ENCODE peak calls at places on chromosomes 3 and 15, in four cellular contexts. One of them, this sample, is unnamed.

GRCh38 chr15:67085237-67085817 is 19.9 kb downstream of the SMAD3 start:
- DNase-seq in ACHN: no peak
- DNase-seq in T-helper 17 cell: no peak
- DNase-seq in activated T-cell treated with anti-CD3 and anti-CD28 coated beads for 1 hour: no peak
- DNase-seq in this sample: no peak

GRCh38 chr3:121995190-121996137 is 26.6 kb downstream of the ILDR1 start:
- DNase-seq in activated T-cell treated with anti-CD3 and anti-CD28 coated beads for 1 hour: no peak
- DNase-seq in ACHN: peak; percentile 30
- DNase-seq in T-helper 17 cell: no peak
- DNase-seq in this sample: no peak

GRCh38 chr3:59573911-59574310 is 524.1 kb upstream of the CFAP20DC start:
- DNase-seq in ACHN: no peak
- DNase-seq in T-helper 17 cell: no peak
- DNase-seq in activated T-cell treated with anti-CD3 and anti-CD28 coated beads for 1 hour: no peak
- DNase-seq in this sample: no peak

GRCh38 chr3:40837300-40837699 is 312.5 kb downstream of the ZNF621 start:
- DNase-seq in ACHN: no peak
- DNase-seq in T-helper 17 cell: no peak
- DNase-seq in activated T-cell treated with anti-CD3 and anti-CD28 coated beads for 1 hour: no peak
- DNase-seq in this sample: no peak

GRCh38 chr3:170714562-170715535 is 129.0 kb upstream of the SLC7A14 start:
- DNase-seq in T-helper 17 cell: no peak
- DNase-seq in ACHN: no peak
- DNase-seq in activated T-cell treated with anti-CD3 and anti-CD28 coated beads for 1 hour: no peak
- DNase-seq in this sample: no peak

GRCh38 chr3:123286308-123287023 is 84.7 kb downstream of the SEC22A start:
- DNase-seq in ACHN: peak; percentile 72
- DNase-seq in T-helper 17 cell: no peak
- DNase-seq in activated T-cell treated with anti-CD3 and anti-CD28 coated beads for 1 hour: no peak
- DNase-seq in this sample: no peak

GRCh38 chr3:89851974-89852621 is 744.7 kb downstream of the EPHA3 start:
- DNase-seq in T-helper 17 cell: no peak
- DNase-seq in ACHN: peak; percentile 33
- DNase-seq in activated T-cell treated with anti-CD3 and anti-CD28 coated beads for 1 hour: no peak
- DNase-seq in this sample: no peak

GRCh38 chr3:50606596-50606995 is 5.0 kb downstream of the CISH start:
- DNase-seq in T-helper 17 cell: no peak
- DNase-seq in ACHN: no peak
- DNase-seq in activated T-cell treated with anti-CD3 and anti-CD28 coated beads for 1 hour: no peak
- DNase-seq in this sample: no peak

GRCh38 chr3:190425833-190426232 is 23.9 kb downstream of the TMEM207 start:
- DNase-seq in ACHN: no peak
- DNase-seq in T-helper 17 cell: no peak
- DNase-seq in activated T-cell treated with anti-CD3 and anti-CD28 coated beads for 1 hour: no peak
- DNase-seq in this sample: no peak

GRCh38 chr3:105752791-105753415 is 115.9 kb downstream of the CBLB start:
- DNase-seq in ACHN: no peak
- DNase-seq in T-helper 17 cell: peak; percentile 27
- DNase-seq in activated T-cell treated with anti-CD3 and anti-CD28 coated beads for 1 hour: peak; percentile 12
- DNase-seq in this sample: peak; percentile 39

GRCh38 chr3:122680381-122681293 is at the start of gene PARP14:
- DNase-seq in activated T-cell treated with anti-CD3 and anti-CD28 coated beads for 1 hour: peak; percentile 40
- DNase-seq in T-helper 17 cell: peak; percentile 56
- DNase-seq in ACHN: peak; percentile 83
- DNase-seq in this sample: peak; percentile 52

GRCh38 chr3:187318819-187319616 is 27.5 kb upstream of the MASP1 start:
- DNase-seq in ACHN: peak; percentile 47
- DNase-seq in T-helper 17 cell: peak; percentile 12
- DNase-seq in activated T-cell treated with anti-CD3 and anti-CD28 coated beads for 1 hour: peak; percentile 8
- DNase-seq in this sample: peak; percentile 19

GRCh38 chr15:31456329-31457060 is 129.9 kb downstream of the KLF13 start:
- DNase-seq in ACHN: no peak
- DNase-seq in T-helper 17 cell: no peak
- DNase-seq in activated T-cell treated with anti-CD3 and anti-CD28 coated beads for 1 hour: no peak
- DNase-seq in this sample: no peak

GRCh38 chr15:33094336-33094735 is 100.2 kb downstream of the FMN1 start:
- DNase-seq in ACHN: no peak
- DNase-seq in T-helper 17 cell: no peak
- DNase-seq in activated T-cell treated with anti-CD3 and anti-CD28 coated beads for 1 hour: no peak
- DNase-seq in this sample: no peak

GRCh38 chr15:31839388-31839787 is 190.9 kb upstream of the CHRNA7 start:
- DNase-seq in ACHN: no peak
- DNase-seq in T-helper 17 cell: no peak
- DNase-seq in activated T-cell treated with anti-CD3 and anti-CD28 coated beads for 1 hour: no peak
- DNase-seq in this sample: no peak

GRCh38 chr3:49422379-49423248 is at the start of gene AMT:
- DNase-seq in ACHN: no peak
- DNase-seq in T-helper 17 cell: no peak
- DNase-seq in activated T-cell treated with anti-CD3 and anti-CD28 coated beads for 1 hour: no peak
- DNase-seq in this sample: no peak

GRCh38 chr15:64597469-64597806 is 137.1 kb downstream of the ZNF609 start:
- DNase-seq in activated T-cell treated with anti-CD3 and anti-CD28 coated beads for 1 hour: no peak
- DNase-seq in ACHN: no peak
- DNase-seq in T-helper 17 cell: no peak
- DNase-seq in this sample: no peak

GRCh38 chr3:10695595-10696285 is 120.3 kb upstream of the SLC6A11 start:
- DNase-seq in ACHN: no peak
- DNase-seq in T-helper 17 cell: no peak
- DNase-seq in activated T-cell treated with anti-CD3 and anti-CD28 coated beads for 1 hour: no peak
- DNase-seq in this sample: no peak

GRCh38 chr15:88113909-88114308 is 142.6 kb downstream of the NTRK3 start:
- DNase-seq in ACHN: no peak
- DNase-seq in T-helper 17 cell: no peak
- DNase-seq in activated T-cell treated with anti-CD3 and anti-CD28 coated beads for 1 hour: no peak
- DNase-seq in this sample: no peak